ENCODE peak calls at places on chromosomes 11 and 22, in five cellular contexts. V is Calu3, X is AG09309, S is kidney epithelial cell, N is ACHN. C is an unnamed sample.
A peak's percentile ranks its signal among the peaks of the same experiment; 100 is the strongest.

GRCh38 chr22:46742576-46743221 is 4.6 kb upstream of the CERK start:
- DNase-seq in V (no peak), X (no peak), S (no peak), N (no peak), C (no peak)

GRCh38 chr11:77259681-77260080 is 41.8 kb downstream of the GDPD4 start:
- DNase-seq in V (no peak), X (no peak), S (no peak), N (no peak), C (no peak)

GRCh38 chr11:129375731-129376657 is at the start of gene BARX2:
- DNase-seq in V (no peak), X (peak; percentile 14), S (peak; percentile 16), N (peak; percentile 50), C (peak; percentile 62)

GRCh38 chr22:42489000-42489399 is 30.6 kb downstream of the RRP7A start:
- DNase-seq in V (no peak), X (no peak), S (no peak), N (no peak), C (no peak)

GRCh38 chr11:99686838-99687237 is 666.1 kb downstream of the CNTN5 start:
- DNase-seq in V (no peak), X (no peak), S (no peak), N (no peak), C (no peak)

GRCh38 chr11:111829185-111829968 is 42.0 kb downstream of the ALG9 start:
- DNase-seq in V (no peak), X (no peak), S (no peak), N (no peak), C (peak; percentile 61)

GRCh38 chr11:33869511-33870422 is 22.1 kb downstream of the LMO2 start:
- DNase-seq in V (peak; percentile 15), X (no peak), S (no peak), N (no peak), C (peak; percentile 73)

GRCh38 chr11:96113100-96113710 is 189.3 kb upstream of the MTMR2 start:
- DNase-seq in V (no peak), X (peak; percentile 35), S (no peak), N (no peak), C (no peak)

GRCh38 chr22:26610983-26611382 is 6.8 kb downstream of the CRYBB1 start:
- DNase-seq in V (no peak), X (no peak), S (no peak), N (peak; percentile 7), C (no peak)

GRCh38 chr22:25064894-25065560 is 112.5 kb downstream of the KIAA1671 start:
- DNase-seq in V (no peak), X (no peak), S (no peak), N (no peak), C (no peak)

GRCh38 chr22:48748113-48748859 is 1079.4 kb downstream of the BRD1 start:
- DNase-seq in V (no peak), X (no peak), S (no peak), N (no peak), C (no peak)

GRCh38 chr22:38271927-38272372 is 860 bp downstream of the TMEM184B start:
- DNase-seq in V (peak; percentile 51), X (no peak), S (no peak), N (no peak), C (no peak)

GRCh38 chr22:16960884-16961249 is 47.2 kb downstream of the GAB4 start:
- DNase-seq in V (no peak), X (no peak), S (no peak), N (no peak), C (no peak)

GRCh38 chr11:1327064-1327460 is 17.6 kb upstream of the TOLLIP start:
- DNase-seq in V (no peak), X (no peak), S (no peak), N (no peak), C (no peak)

GRCh38 chr11:111469200-111469599 is 43.0 kb downstream of the BTG4 start:
- DNase-seq in V (no peak), X (no peak), S (no peak), N (no peak), C (no peak)

GRCh38 chr11:117815262-117815803 is 9.2 kb downstream of the FXYD2 start:
- DNase-seq in V (no peak), X (no peak), S (no peak), N (peak; percentile 67), C (peak; percentile 81)

GRCh38 chr11:126102436-126102894 is 39.8 kb upstream of the CDON start:
- DNase-seq in V (no peak), X (no peak), S (no peak), N (no peak), C (no peak)

GRCh38 chr11:121328967-121329653 is 36.5 kb downstream of the SC5D start:
- DNase-seq in V (no peak), X (no peak), S (no peak), N (no peak), C (peak; percentile 34)

GRCh38 chr11:40328890-40329617 is 1130.4 kb downstream of the LRRC4C start:
- DNase-seq in V (peak; percentile 26), X (peak; percentile 95), S (peak; percentile 100), N (peak; percentile 98), C (no peak)

GRCh38 chr22:12601870-12602779 is 2925.9 kb upstream of the OR11H1 start:
- DNase-seq in V (no peak), X (no peak), S (no peak), N (no peak), C (no peak)

C was measured in GM13976.